ENCODE peak calls at places on chromosomes 11 and 22, in nine cellular contexts. Z is cardiac septum, R is ACHN, X is RCC 7860, L is EH, B is T-helper 1 cell, C is body of pancreas, J is left ventricle myocardium inferior, S is NCI-H1417. A is an unnamed sample.

GRCh38 chr11:82960000-82960778 is 58.7 kb downstream of the DDIAS start:
- DNase-seq in Z (no peak), R (no peak), X (no peak), L (no peak), B (no peak), C (no peak), J (no peak), S (peak), A (no peak)

GRCh38 chr22:40707154-40707553 is 27.9 kb downstream of the MCHR1 start:
- DNase-seq in Z (no peak), R (no peak), X (no peak), L (no peak), B (no peak), C (no peak), J (no peak), S (no peak), A (no peak)

GRCh38 chr11:60251485-60252207 is 8.7 kb upstream of the MS4A4E start:
- DNase-seq in Z (no peak), R (no peak), X (no peak), L (no peak), B (no peak), C (peak), J (no peak), S (peak), A (peak)

GRCh38 chr11:92225206-92225562 is 566 bp downstream of the FAT3 start:
- DNase-seq in Z (no peak), R (no peak), X (no peak), L (no peak), B (no peak), C (no peak), J (no peak), S (peak), A (no peak)

GRCh38 chr11:32015435-32015834 is 75.4 kb upstream of the RCN1 start:
- DNase-seq in Z (no peak), R (no peak), X (no peak), L (no peak), B (no peak), C (no peak), J (no peak), S (no peak), A (no peak)

GRCh38 chr11:118088531-118088930 is 1.8 kb upstream of the SMIM35 start:
- DNase-seq in Z (no peak), R (no peak), X (no peak), L (no peak), B (no peak), C (no peak), J (peak), S (no peak), A (no peak)

GRCh38 chr11:106524446-106524845 is 447.0 kb downstream of the AASDHPPT start:
- DNase-seq in Z (no peak), R (no peak), X (no peak), L (no peak), B (no peak), C (no peak), J (no peak), S (no peak), A (no peak)

GRCh38 chr11:75345455-75346224 is 5.8 kb downstream of the ARRB1 start:
- DNase-seq in Z (no peak), R (no peak), X (no peak), L (no peak), B (no peak), C (no peak), J (no peak), S (no peak), A (no peak)

GRCh38 chr11:126989942-126990715 is 10.4 kb downstream of the KIRREL3 start:
- DNase-seq in Z (peak), R (peak), X (peak), L (peak), B (no peak), C (peak), J (peak), S (peak), A (peak)

A was measured in stimulated activated naive B cell treated with anti-CD40 and anti-IgM and Interleukin-4, amounts not matched to agents 10 μg/mL and 1 μg/mL and 100 μg/mL, for 72 hours.